ENCODE peak calls at places on chromosomes 2 and 18, in nine cellular contexts. M is stimulated activated CD4-positive, alpha-beta T cell treated with anti-CD3 and anti-CD28 coated beads, Interleukin-12 subunit alpha, Interleukin-12 subunit beta, amount 100 ng/mL, for 48 hours; A is HT1080; J is HCT116; I is KG1; L is endothelial cell; K is skeletal muscle cell; X is germinal center; P is astrocyte of the spinal cord. Z is an unnamed sample.
A peak's percentile ranks its signal among the peaks of the same experiment; 100 is the strongest.

GRCh38 chr2:186887107-186888090 is 38.4 kb upstream of the ZSWIM2 start:
- DNase-seq in M (no peak), A (no peak), J (no peak), I (no peak), L (no peak), K (peak; percentile 89), X (no peak), P (no peak), Z (peak; percentile 90)

GRCh38 chr2:95320986-95321767 is 24.0 kb downstream of the KCNIP3 start:
- DNase-seq in M (no peak), A (no peak), J (no peak), I (no peak), L (no peak), K (no peak), X (no peak), P (no peak), Z (peak; percentile 41)

GRCh38 chr2:144356402-144356801 is 163.5 kb downstream of the ZEB2 start:
- DNase-seq in M (no peak), A (no peak), J (no peak), I (no peak), L (no peak), K (no peak), X (no peak), P (no peak), Z (peak; percentile 71)

GRCh38 chr2:39128919-39129391 is 8.1 kb upstream of the SOS1 start:
- DNase-seq in M (peak; percentile 60), A (peak; percentile 44), J (no peak), I (no peak), L (no peak), K (no peak), X (peak; percentile 29), P (no peak), Z (peak; percentile 64)

GRCh38 chr2:151258121-151258520 is 3.5 kb downstream of the RBM43 start:
- DNase-seq in M (no peak), A (peak; percentile 53), J (no peak), I (no peak), L (no peak), K (peak; percentile 62), X (no peak), P (peak; percentile 83), Z (peak; percentile 85)

GRCh38 chr18:13474336-13474735 is 252.0 kb downstream of the FAM210A start:
- DNase-seq in M (no peak), A (no peak), J (no peak), I (no peak), L (no peak), K (no peak), X (no peak), P (no peak), Z (no peak)

GRCh38 chr2:17821535-17822451 is 5.5 kb downstream of the MSGN1 start:
- DNase-seq in M (no peak), A (no peak), J (no peak), I (no peak), L (no peak), K (no peak), X (no peak), P (no peak), Z (no peak)

GRCh38 chr2:160499865-160500264 is 6.3 kb upstream of the RBMS1 start:
- DNase-seq in M (no peak), A (no peak), J (no peak), I (no peak), L (no peak), K (no peak), X (no peak), P (no peak), Z (no peak)

GRCh38 chr2:54595999-54596903 is 127.2 kb upstream of the EML6 start:
- DNase-seq in M (no peak), A (no peak), J (no peak), I (no peak), L (no peak), K (no peak), X (no peak), P (no peak), Z (no peak)

GRCh38 chr2:106828119-106828518 is 57.8 kb downstream of the ST6GAL2 start:
- DNase-seq in M (no peak), A (no peak), J (no peak), I (no peak), L (no peak), K (no peak), X (no peak), P (no peak), Z (no peak)

GRCh38 chr2:100104718-100105677 is 37.4 kb downstream of the AFF3 start:
- DNase-seq in M (no peak), A (peak; percentile 34), J (no peak), I (no peak), L (peak; percentile 37), K (no peak), X (peak; percentile 61), P (peak; percentile 14), Z (no peak)

GRCh38 chr2:234189230-234189629 is 138.7 kb downstream of the SPP2 start:
- DNase-seq in M (no peak), A (no peak), J (no peak), I (no peak), L (no peak), K (no peak), X (no peak), P (no peak), Z (no peak)

GRCh38 chr2:6917761-6918421 is 679 bp downstream of the RNF144A start:
- DNase-seq in M (no peak), A (no peak), J (no peak), I (no peak), L (peak; percentile 49), K (no peak), X (no peak), P (no peak), Z (no peak)

GRCh38 chr2:151357359-151357758 is at the start of gene TNFAIP6:
- DNase-seq in M (no peak), A (peak; percentile 83), J (no peak), I (no peak), L (no peak), K (peak; percentile 87), X (no peak), P (peak; percentile 90), Z (peak; percentile 98)

Z was measured in fibroblast of mammary gland.